ENCODE peak calls at places on chromosomes 5 and 9, in six cellular contexts. V is H54, H is testis, S is esophagus squamous epithelium, P is right lobe of liver, Q is A549. Z is an unnamed sample.

GRCh38 chr9:111094433-111095421 is 56.5 kb upstream of the LPAR1 start:
- DNase-seq in Q (peak), S (no peak), H (peak), P (no peak), V (peak), Z (no peak)

GRCh38 chr5:133932441-133933168 is 35.8 kb downstream of the C5orf15 start:
- DNase-seq in H (no peak), P (no peak), S (no peak), V (no peak), Q (no peak), Z (peak)

GRCh38 chr9:106994463-106994862 is 131.5 kb downstream of the ZNF462 start:
- DNase-seq in H (no peak), P (no peak), S (no peak), V (no peak), Q (no peak), Z (no peak)

GRCh38 chr9:92590386-92590785 is 54.6 kb upstream of the ECM2 start:
- DNase-seq in S (no peak), V (no peak), P (no peak), H (peak), Q (no peak), Z (no peak)

GRCh38 chr9:92658611-92659010 is 11.3 kb downstream of the IPPK start:
- DNase-seq in H (no peak), Q (no peak), V (no peak), S (no peak), P (no peak), Z (no peak)

GRCh38 chr5:39717186-39717897 is 292.6 kb upstream of the DAB2 start:
- DNase-seq in Q (no peak), P (no peak), H (no peak), V (no peak), S (no peak), Z (no peak)

GRCh38 chr9:107707419-107707837 is 217.9 kb upstream of the KLF4 start:
- DNase-seq in V (peak), Q (peak), P (no peak), S (no peak), H (no peak), Z (no peak)

GRCh38 chr5:91042856-91043255 is 340.3 kb downstream of the ARRDC3 start:
- DNase-seq in H (no peak), P (no peak), Q (no peak), S (no peak), V (no peak), Z (no peak)

GRCh38 chr5:2126512-2126911 is 243.8 kb upstream of the IRX4 start:
- DNase-seq in S (no peak), V (no peak), Q (no peak), P (no peak), H (no peak), Z (no peak)

GRCh38 chr9:72442212-72442607 is 77.2 kb upstream of the ZFAND5 start:
- DNase-seq in H (no peak), P (no peak), Q (peak), V (peak), S (no peak), Z (no peak)

GRCh38 chr5:11110128-11110527 is 349.1 kb upstream of the DAP start:
- DNase-seq in P (no peak), V (no peak), Q (no peak), H (no peak), S (no peak), Z (no peak)

GRCh38 chr9:74950456-74950855 is 2.3 kb downstream of the C9orf40 start:
- DNase-seq in Q (no peak), H (no peak), P (no peak), S (no peak), V (no peak), Z (peak)

GRCh38 chr9:71383308-71383707 is 261.9 kb upstream of the TRPM3 start:
- DNase-seq in V (no peak), P (no peak), H (no peak), Q (no peak), S (no peak), Z (no peak)

GRCh38 chr5:135071311-135071710 is 37.3 kb upstream of the PITX1 start:
- DNase-seq in S (no peak), Q (no peak), H (no peak), P (no peak), V (no peak), Z (no peak)

GRCh38 chr5:60993425-60993824 is 48.4 kb downstream of the NDUFAF2 start:
- DNase-seq in H (no peak), Q (no peak), P (no peak), V (no peak), S (no peak), Z (peak)

GRCh38 chr5:74041913-74042312 is 415.9 kb downstream of the ARHGEF28 start:
- DNase-seq in P (no peak), S (no peak), V (no peak), Q (no peak), H (no peak), Z (no peak)

GRCh38 chr9:133979921-133980863 is 11.9 kb downstream of the VAV2 start:
- DNase-seq in Q (no peak), S (no peak), H (no peak), V (no peak), P (peak), Z (no peak)

GRCh38 chr5:80255425-80255751 is 460 bp downstream of the SERINC5 start:
- DNase-seq in P (no peak), H (peak), S (no peak), Q (peak), V (peak), Z (peak)

GRCh38 chr5:53298841-53299240 is 181.6 kb upstream of the FST start:
- DNase-seq in V (no peak), Q (no peak), S (no peak), H (no peak), P (no peak), Z (no peak)

GRCh38 chr9:38708759-38709158 is 11.2 kb downstream of the FAM240B start:
- DNase-seq in V (no peak), P (no peak), H (no peak), S (no peak), Q (no peak), Z (no peak)

GRCh38 chr5:149452007-149452664 is 73.0 kb upstream of the IL17B start:
- DNase-seq in H (no peak), P (peak), Q (no peak), S (no peak), V (no peak), Z (peak)

GRCh38 chr9:133635098-133635497 is 1.1 kb upstream of the DBH start:
- DNase-seq in Q (no peak), V (no peak), H (no peak), P (no peak), S (no peak), Z (no peak)

GRCh38 chr9:22159590-22159989 is 150.5 kb upstream of the CDKN2B start:
- DNase-seq in Q (no peak), P (no peak), V (no peak), S (no peak), H (no peak), Z (no peak)

GRCh38 chr5:164351245-164351834 is 845.9 kb downstream of the MAT2B start:
- DNase-seq in S (no peak), H (no peak), Q (no peak), P (no peak), V (no peak), Z (no peak)

GRCh38 chr5:104569621-104570020 is 1007.0 kb upstream of the NUDT12 start:
- DNase-seq in Q (no peak), V (no peak), H (no peak), P (no peak), S (no peak), Z (no peak)

GRCh38 chr5:150000990-150001659 is 586 bp downstream of the HMGXB3 start:
- DNase-seq in H (peak), P (peak), V (no peak), Q (peak), S (no peak), Z (peak)

GRCh38 chr5:12312343-12312742 is 408.1 kb upstream of the CTNND2 start:
- DNase-seq in V (no peak), S (no peak), H (no peak), P (no peak), Q (no peak), Z (no peak)

GRCh38 chr5:159021360-159022177 is 78.1 kb downstream of the EBF1 start:
- DNase-seq in Q (no peak), H (no peak), P (no peak), S (no peak), V (no peak), Z (no peak)

GRCh38 chr9:117044241-117044640 is 357.1 kb downstream of the TRIM32 start:
- DNase-seq in S (no peak), V (no peak), H (peak), Q (no peak), P (no peak), Z (no peak)

GRCh38 chr5:95221234-95221633 is 63.7 kb downstream of the MCTP1 start:
- DNase-seq in Q (no peak), V (no peak), H (no peak), P (no peak), S (no peak), Z (no peak)

GRCh38 chr9:21428235-21428634 is 12.0 kb upstream of the IFNA1 start:
- DNase-seq in S (no peak), V (no peak), P (no peak), H (no peak), Q (no peak), Z (no peak)

GRCh38 chr5:160938532-160938931 is 86.5 kb upstream of the ATP10B start:
- DNase-seq in V (no peak), Q (no peak), P (no peak), S (no peak), H (peak), Z (no peak)

GRCh38 chr9:107504585-107505455 is 15.3 kb upstream of the KLF4 start:
- DNase-seq in H (no peak), S (no peak), P (no peak), Q (peak), V (peak), Z (no peak)

GRCh38 chr5:15940905-15941304 is 238.7 kb downstream of the MARCHF11 start:
- DNase-seq in V (no peak), Q (no peak), S (no peak), P (no peak), H (no peak), Z (no peak)

GRCh38 chr9:34701769-34702736 is 7.9 kb downstream of the CCL21 start:
- DNase-seq in V (peak), S (peak), Q (peak), P (peak), H (peak), Z (peak)

GRCh38 chr9:88258012-88258411 is 119.7 kb upstream of the SPATA31C2 start:
- DNase-seq in S (no peak), P (no peak), V (no peak), H (peak), Q (no peak), Z (no peak)

GRCh38 chr5:177362102-177362868 is 4.6 kb downstream of the RGS14 start:
- DNase-seq in S (no peak), Q (no peak), H (no peak), V (no peak), P (no peak), Z (no peak)

GRCh38 chr5:177363565-177363964 is 5.8 kb downstream of the RGS14 start:
- DNase-seq in Q (no peak), V (no peak), P (no peak), H (no peak), S (no peak), Z (no peak)

GRCh38 chr5:177361418-177362101 is 3.8 kb downstream of the RGS14 start:
- DNase-seq in S (no peak), P (no peak), H (no peak), V (no peak), Q (no peak), Z (no peak)

GRCh38 chr5:177364159-177364962 is 6.6 kb downstream of the RGS14 start:
- DNase-seq in H (no peak), V (no peak), S (no peak), Q (no peak), P (no peak), Z (no peak)

DNA sequence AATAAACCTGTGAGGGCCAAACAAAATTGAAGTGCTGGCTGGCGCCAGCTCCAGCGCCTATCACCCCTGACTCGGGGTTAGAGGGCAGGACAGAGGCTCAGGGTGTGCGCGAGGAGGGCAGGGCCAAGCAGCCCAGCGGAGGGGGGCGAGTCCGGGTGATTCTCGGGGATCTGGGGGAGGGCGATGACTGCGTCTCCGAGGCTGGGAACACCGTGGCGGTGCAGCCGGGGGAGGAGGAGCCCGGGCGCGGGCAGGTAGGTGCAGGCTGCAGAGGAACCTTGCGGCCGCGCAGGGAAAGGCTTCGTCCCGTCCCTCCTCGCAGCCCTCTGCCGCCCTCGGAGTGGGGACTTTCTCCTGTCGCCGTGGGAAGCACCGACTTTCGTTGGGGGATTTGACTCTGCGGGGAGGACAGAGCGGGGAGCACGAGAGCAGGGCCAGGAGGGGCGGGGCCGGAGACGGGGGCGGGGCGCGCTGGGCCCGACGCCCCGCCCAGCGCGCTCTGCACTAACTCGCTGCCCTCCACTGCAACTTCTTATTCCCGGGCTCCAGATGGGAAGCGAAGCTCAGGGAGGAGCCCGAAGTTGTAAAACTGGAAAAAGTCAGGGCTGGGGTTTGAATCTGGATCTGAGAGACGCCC is 5.3 kb downstream of the RGS14 start:
- DNase-seq in Q (peak), S (no peak), V (no peak), H (peak), P (peak), Z (peak)
- TF ChIP-seq POLR2A in Q (no peak), S (no peak), V (no peak), H (no peak), P (no peak), Z (no peak)

GRCh38 chr5:37247496-37247895 is 1.7 kb downstream of the CPLANE1 start:
- DNase-seq in Q (no peak), H (no peak), S (no peak), V (no peak), P (no peak), Z (no peak)

GRCh38 chr5:37249820-37250175 is 622 bp upstream of the CPLANE1 start:
- DNase-seq in H (no peak), Q (no peak), P (no peak), S (no peak), V (no peak), Z (no peak)

GRCh38 chr5:37248387-37248969 is 698 bp downstream of the CPLANE1 start:
- DNase-seq in S (no peak), V (no peak), H (no peak), P (no peak), Q (no peak), Z (peak)

GRCh38 chr5:37247036-37247435 is 2.1 kb downstream of the CPLANE1 start:
- DNase-seq in V (no peak), Q (no peak), S (no peak), P (no peak), H (no peak), Z (no peak)

DNA sequence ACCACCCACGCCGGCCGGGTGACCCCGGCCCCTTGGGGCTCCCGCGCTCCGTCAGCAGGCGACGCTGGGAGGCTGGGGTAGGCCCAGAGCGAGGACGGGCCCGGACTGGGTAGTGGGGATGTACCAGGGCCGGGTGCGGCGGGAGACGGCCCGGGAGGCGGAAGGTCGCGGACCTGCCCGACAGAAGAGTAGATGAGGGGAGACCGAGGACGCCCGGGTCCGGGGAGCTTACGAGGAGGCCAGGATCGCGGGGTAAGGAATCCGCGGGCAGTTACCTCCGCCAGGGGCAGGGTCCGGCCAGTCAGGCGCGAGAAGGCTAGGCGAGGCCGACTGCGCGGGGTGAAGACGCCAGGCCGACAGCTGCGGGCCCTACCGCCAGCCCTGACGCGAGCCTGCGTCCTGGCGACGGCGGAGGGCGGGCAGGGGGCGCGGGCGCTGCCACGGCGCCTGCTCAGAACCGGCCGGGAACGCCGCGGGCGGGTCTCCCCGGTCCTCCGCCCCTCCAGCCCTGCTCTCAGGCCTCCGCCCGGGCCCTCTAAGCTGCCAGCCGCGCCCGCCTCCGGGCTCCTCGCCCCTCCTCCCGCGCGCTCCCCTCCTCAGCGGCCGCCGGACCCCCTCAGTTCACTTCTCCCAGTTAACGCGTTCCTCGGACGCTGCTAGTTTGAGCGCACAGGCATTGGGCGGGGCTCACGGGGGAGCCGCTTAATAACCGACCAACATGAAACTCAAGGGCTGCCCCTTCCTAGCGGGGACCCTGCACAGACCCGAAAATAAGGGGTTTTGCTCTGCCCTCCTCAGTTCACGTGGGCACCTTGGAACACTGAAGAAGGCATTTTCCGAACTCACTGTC is at the start of gene CPLANE1:
- DNase-seq in P (peak), S (peak), H (peak), V (peak), Q (peak), Z (peak)
- TF ChIP-seq POLR2A in P (peak), S (no peak), H (no peak), V (peak), Q (peak), Z (peak)

GRCh38 chr5:43554497-43554896 is 2.4 kb downstream of the PAIP1 start:
- DNase-seq in P (no peak), Q (no peak), S (no peak), V (no peak), H (no peak), Z (no peak)

GRCh38 chr5:43553381-43553780 is 3.5 kb downstream of the PAIP1 start:
- DNase-seq in S (no peak), V (no peak), P (no peak), Q (no peak), H (no peak), Z (no peak)

GRCh38 chr5:43560128-43560527 is 3.3 kb upstream of the PAIP1 start:
- DNase-seq in Q (no peak), V (no peak), H (no peak), P (no peak), S (no peak), Z (no peak)

GRCh38 chr5:43556857-43557593 is at the start of gene PAIP1:
- DNase-seq in Q (peak), S (peak), P (peak), V (peak), H (peak), Z (peak)

DNA sequence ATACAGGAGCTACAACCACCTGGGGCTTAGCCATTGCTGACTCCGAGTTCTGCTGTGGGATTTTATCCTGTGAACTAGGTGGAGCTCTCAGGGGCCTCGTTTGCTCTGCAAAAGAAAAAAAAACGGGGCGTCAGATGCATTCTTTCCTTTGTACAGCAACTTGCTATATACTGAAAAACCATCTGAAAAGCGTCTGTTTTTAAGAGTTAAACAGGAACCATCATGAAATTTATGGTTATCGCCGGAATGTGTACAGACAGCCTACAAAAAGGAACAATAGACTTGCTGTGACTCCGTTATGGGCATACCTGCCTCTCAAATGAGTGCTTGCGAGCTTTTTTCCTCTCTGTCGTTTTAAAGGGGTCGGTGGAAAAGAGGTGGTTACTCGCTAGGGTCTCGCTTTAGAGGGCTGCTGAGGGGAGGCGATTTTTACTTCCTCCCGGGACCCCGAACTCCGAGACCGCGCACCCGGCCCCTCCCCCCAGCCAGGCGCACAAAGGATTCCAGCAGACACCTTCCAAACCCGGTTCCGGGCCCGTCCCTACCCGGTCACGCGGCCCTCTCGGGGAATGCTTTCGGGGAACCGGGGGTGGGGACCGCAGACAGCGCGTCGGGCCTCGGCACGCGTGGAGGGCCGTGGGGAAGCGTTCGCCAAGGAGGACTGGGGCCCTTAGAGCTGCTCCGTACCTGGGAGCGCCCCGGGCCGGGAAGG is 826 bp downstream of the PAIP1 start:
- DNase-seq in S (no peak), Q (peak), H (peak), P (peak), V (peak), Z (peak)
- TF ChIP-seq POLR2A in S (no peak), Q (peak), H (no peak), P (no peak), V (no peak), Z (no peak)

GRCh38 chr9:5436441-5436840 is 1.3 kb downstream of the PLGRKT start:
- DNase-seq in P (no peak), H (no peak), S (no peak), V (no peak), Q (no peak), Z (no peak)
- TF ChIP-seq POLR2A in P (no peak), H (no peak), S (no peak), V (no peak), Q (no peak), Z (no peak)

GRCh38 chr9:89352874-89353649 is 34.8 kb downstream of the SECISBP2 start:
- DNase-seq in P (no peak), S (no peak), Q (no peak), V (no peak), H (peak), Z (no peak)
- TF ChIP-seq POLR2A in P (no peak), S (no peak), Q (no peak), V (no peak), H (no peak), Z (no peak)

Z was measured in erythroblast.